ENCODE peak calls at places on chromosomes 5 and 9, in five cellular contexts. One of them, this sample, is unnamed.

GRCh38 chr9:133137451-133138231 is 16.6 kb upstream of the RALGDS start:
- DNase-seq in Peyer's patch: peak; percentile 52
- DNase-seq in neural progenitor cell: no peak
- DNase-seq in spleen: no peak
- DNase-seq in A549: no peak
- DNase-seq in this sample: no peak

GRCh38 chr5:73153513-73153912 is 19.5 kb upstream of the TMEM174 start:
- DNase-seq in spleen: no peak
- DNase-seq in Peyer's patch: no peak
- DNase-seq in A549: no peak
- DNase-seq in neural progenitor cell: no peak
- DNase-seq in this sample: no peak

GRCh38 chr9:22117511-22118388 is 108.6 kb upstream of the CDKN2B start:
- DNase-seq in spleen: no peak
- DNase-seq in neural progenitor cell: no peak
- DNase-seq in A549: no peak
- DNase-seq in Peyer's patch: peak; percentile 77
- DNase-seq in this sample: peak; percentile 70

GRCh38 chr5:56751914-56752313 is 63.4 kb upstream of the MAP3K1 start:
- DNase-seq in A549: no peak
- DNase-seq in neural progenitor cell: no peak
- DNase-seq in spleen: no peak
- DNase-seq in Peyer's patch: no peak
- DNase-seq in this sample: no peak

GRCh38 chr5:91380491-91381133 is 2.5 kb downstream of the ARRDC3 start:
- DNase-seq in Peyer's patch: peak; percentile 99
- DNase-seq in spleen: peak; percentile 100
- DNase-seq in A549: peak; percentile 85
- DNase-seq in neural progenitor cell: peak; percentile 99
- DNase-seq in this sample: peak; percentile 92

GRCh38 chr5:106397700-106398099 is 1273.0 kb downstream of the EFNA5 start:
- DNase-seq in Peyer's patch: no peak
- DNase-seq in spleen: no peak
- DNase-seq in A549: no peak
- DNase-seq in neural progenitor cell: no peak
- DNase-seq in this sample: peak; percentile 99

GRCh38 chr5:119078870-119079269 is 8.0 kb downstream of the DMXL1 start:
- DNase-seq in A549: no peak
- DNase-seq in spleen: no peak
- DNase-seq in neural progenitor cell: no peak
- DNase-seq in Peyer's patch: no peak
- DNase-seq in this sample: peak; percentile 34

GRCh38 chr5:10030219-10030831 is 219.4 kb downstream of the ATPSCKMT start:
- DNase-seq in spleen: no peak
- DNase-seq in neural progenitor cell: peak; percentile 59
- DNase-seq in Peyer's patch: no peak
- DNase-seq in A549: no peak
- DNase-seq in this sample: no peak

GRCh38 chr5:55004728-55005127 is 19.3 kb upstream of the GZMK start:
- DNase-seq in spleen: no peak
- DNase-seq in neural progenitor cell: no peak
- DNase-seq in A549: no peak
- DNase-seq in Peyer's patch: no peak
- DNase-seq in this sample: peak; percentile 55

GRCh38 chr9:20559236-20559896 is 62.9 kb downstream of the MLLT3 start:
- DNase-seq in Peyer's patch: no peak
- DNase-seq in spleen: no peak
- DNase-seq in A549: no peak
- DNase-seq in neural progenitor cell: no peak
- DNase-seq in this sample: peak; percentile 84

GRCh38 chr5:107982703-107983425 is 312.1 kb upstream of the EFNA5 start:
- DNase-seq in A549: no peak
- DNase-seq in Peyer's patch: no peak
- DNase-seq in spleen: no peak
- DNase-seq in neural progenitor cell: no peak
- DNase-seq in this sample: no peak

GRCh38 chr9:38288502-38288901 is 104.0 kb upstream of the ALDH1B1 start:
- DNase-seq in A549: no peak
- DNase-seq in neural progenitor cell: no peak
- DNase-seq in spleen: no peak
- DNase-seq in Peyer's patch: no peak
- DNase-seq in this sample: no peak

GRCh38 chr5:73619606-73620334 is 6.2 kb upstream of the ARHGEF28 start:
- DNase-seq in neural progenitor cell: no peak
- DNase-seq in Peyer's patch: no peak
- DNase-seq in A549: no peak
- DNase-seq in spleen: no peak
- DNase-seq in this sample: no peak

GRCh38 chr9:16180546-16180945 is 627.7 kb downstream of the CCDC171 start:
- DNase-seq in A549: no peak
- DNase-seq in spleen: no peak
- DNase-seq in neural progenitor cell: no peak
- DNase-seq in Peyer's patch: no peak
- DNase-seq in this sample: peak; percentile 81

GRCh38 chr5:75620184-75620959 is 9.1 kb downstream of the ANKDD1B start:
- DNase-seq in spleen: no peak
- DNase-seq in Peyer's patch: no peak
- DNase-seq in neural progenitor cell: no peak
- DNase-seq in A549: no peak
- DNase-seq in this sample: peak; percentile 49

GRCh38 chr5:660491-661030 is 32.6 kb downstream of the TPPP start:
- DNase-seq in A549: no peak
- DNase-seq in Peyer's patch: no peak
- DNase-seq in spleen: peak; percentile 58
- DNase-seq in neural progenitor cell: no peak
- DNase-seq in this sample: no peak

GRCh38 chr9:97387504-97387886 is 24.4 kb upstream of the TDRD7 start:
- DNase-seq in spleen: no peak
- DNase-seq in neural progenitor cell: no peak
- DNase-seq in A549: no peak
- DNase-seq in Peyer's patch: no peak
- DNase-seq in this sample: no peak

GRCh38 chr9:131432597-131433301 is 38.9 kb downstream of the PRRC2B start:
- DNase-seq in neural progenitor cell: no peak
- DNase-seq in spleen: peak; percentile 31
- DNase-seq in A549: no peak
- DNase-seq in Peyer's patch: no peak
- DNase-seq in this sample: peak; percentile 50

GRCh38 chr5:179334017-179334765 is 11.1 kb downstream of the ADAMTS2 start:
- DNase-seq in A549: no peak
- DNase-seq in neural progenitor cell: no peak
- DNase-seq in Peyer's patch: no peak
- DNase-seq in spleen: peak; percentile 23
- DNase-seq in this sample: no peak

GRCh38 chr5:67639311-67639710 is 442.7 kb upstream of the CD180 start:
- DNase-seq in neural progenitor cell: no peak
- DNase-seq in Peyer's patch: no peak
- DNase-seq in spleen: no peak
- DNase-seq in A549: no peak
- DNase-seq in this sample: no peak

GRCh38 chr9:11199335-11199734 is 586.5 kb upstream of the PTPRD start:
- DNase-seq in neural progenitor cell: peak; percentile 60
- DNase-seq in Peyer's patch: no peak
- DNase-seq in A549: no peak
- DNase-seq in spleen: peak; percentile 42
- DNase-seq in this sample: no peak

GRCh38 chr9:87327567-87328125 is 170.0 kb upstream of the DAPK1 start:
- DNase-seq in Peyer's patch: no peak
- DNase-seq in neural progenitor cell: no peak
- DNase-seq in spleen: no peak
- DNase-seq in A549: no peak
- DNase-seq in this sample: peak; percentile 42

GRCh38 chr5:75324791-75325190 is 12.2 kb upstream of the HMGCR start:
- DNase-seq in neural progenitor cell: no peak
- DNase-seq in spleen: no peak
- DNase-seq in Peyer's patch: no peak
- DNase-seq in A549: no peak
- DNase-seq in this sample: no peak

GRCh38 chr5:151222054-151222768 is 1.7 kb downstream of the CCDC69 start:
- DNase-seq in A549: no peak
- DNase-seq in Peyer's patch: no peak
- DNase-seq in neural progenitor cell: no peak
- DNase-seq in spleen: no peak
- DNase-seq in this sample: no peak

GRCh38 chr5:151224372-151224771 is 480 bp upstream of the CCDC69 start:
- DNase-seq in neural progenitor cell: no peak
- DNase-seq in Peyer's patch: no peak
- DNase-seq in spleen: no peak
- DNase-seq in A549: no peak
- DNase-seq in this sample: no peak

GRCh38 chr5:151223447-151224264 is at the start of gene CCDC69:
- DNase-seq in Peyer's patch: peak; percentile 76
- DNase-seq in spleen: peak; percentile 93
- DNase-seq in neural progenitor cell: peak; percentile 85
- DNase-seq in A549: peak; percentile 91
- DNase-seq in this sample: no peak

GRCh38 chr5:151221574-151221973 is 2.3 kb downstream of the CCDC69 start:
- DNase-seq in neural progenitor cell: no peak
- DNase-seq in spleen: no peak
- DNase-seq in Peyer's patch: no peak
- DNase-seq in A549: no peak
- DNase-seq in this sample: no peak

DNA sequence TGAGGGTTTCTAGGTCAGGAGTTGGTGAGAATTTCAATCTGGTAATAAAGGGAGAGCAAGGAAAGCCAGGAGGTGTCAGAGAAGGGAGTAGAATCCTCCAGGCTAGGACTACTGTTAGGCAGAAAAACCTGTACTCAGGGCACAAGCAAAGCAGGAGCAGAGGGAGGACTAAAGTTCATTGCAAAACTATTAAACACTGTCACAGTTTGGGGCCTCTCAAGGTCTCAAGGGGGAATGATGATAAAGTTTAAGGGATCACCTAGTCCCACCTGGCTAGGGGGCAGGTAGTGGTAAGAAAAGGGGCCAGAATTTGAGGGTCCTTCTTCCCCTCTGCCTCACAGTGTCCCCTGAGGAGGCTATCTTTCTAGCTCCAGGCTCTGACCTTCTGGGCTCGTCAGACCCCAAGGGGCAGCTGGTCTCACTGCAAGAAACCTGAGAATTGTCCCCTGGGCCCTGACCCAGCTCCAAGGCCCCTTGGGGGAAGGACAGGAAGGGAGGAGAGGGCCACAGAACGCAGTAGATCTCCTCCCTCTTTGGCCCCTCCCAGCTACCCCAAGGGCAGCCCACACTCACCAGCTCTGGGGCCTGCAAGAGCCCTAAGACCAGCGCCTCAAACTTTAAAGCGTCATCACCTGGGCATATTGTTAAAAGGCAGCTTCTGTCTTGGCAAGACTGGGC is 984 bp downstream of the CCDC69 start:
- DNase-seq in A549: no peak
- DNase-seq in Peyer's patch: no peak
- DNase-seq in neural progenitor cell: no peak
- DNase-seq in spleen: peak; percentile 92
- DNase-seq in this sample: no peak
- H3K27ac ChIP-seq in A549: no peak overlapping the region
- H3K27ac ChIP-seq in Peyer's patch: peak overlapping the region; percentile 84
- H3K27ac ChIP-seq in neural progenitor cell: no peak overlapping the region
- H3K27ac ChIP-seq in spleen: peak overlapping the region; percentile 96
- H3K27ac ChIP-seq in this sample: no peak overlapping the region

GRCh38 chr9:124222109-124222508 is 35.6 kb upstream of the NEK6 start:
- DNase-seq in Peyer's patch: no peak
- DNase-seq in spleen: peak; percentile 71
- DNase-seq in neural progenitor cell: no peak
- DNase-seq in A549: no peak
- DNase-seq in this sample: no peak

GRCh38 chr9:124220551-124221451 is 36.9 kb upstream of the NEK6 start:
- DNase-seq in A549: peak; percentile 50
- DNase-seq in Peyer's patch: peak; percentile 66
- DNase-seq in spleen: peak; percentile 57
- DNase-seq in neural progenitor cell: no peak
- DNase-seq in this sample: peak; percentile 18

GRCh38 chr9:124222918-124223720 is 34.6 kb upstream of the NEK6 start:
- DNase-seq in neural progenitor cell: no peak
- DNase-seq in spleen: peak; percentile 93
- DNase-seq in A549: no peak
- DNase-seq in Peyer's patch: peak; percentile 95
- DNase-seq in this sample: no peak

GRCh38 chr9:124219290-124219605 is 38.5 kb upstream of the NEK6 start:
- DNase-seq in neural progenitor cell: no peak
- DNase-seq in A549: no peak
- DNase-seq in Peyer's patch: no peak
- DNase-seq in spleen: peak; percentile 18
- DNase-seq in this sample: no peak

GRCh38 chr9:124221685-124222084 is 36.1 kb upstream of the NEK6 start:
- DNase-seq in neural progenitor cell: no peak
- DNase-seq in A549: no peak
- DNase-seq in Peyer's patch: no peak
- DNase-seq in spleen: peak; percentile 22
- DNase-seq in this sample: no peak
- H3K4me1 ChIP-seq in neural progenitor cell: no peaks in the 10 kb centered on the region
- H3K4me1 ChIP-seq in A549: peaks cover 34% of the 10 kb centered on the region
- H3K4me1 ChIP-seq in Peyer's patch: peaks cover 12% of the 10 kb centered on the region
- H3K4me1 ChIP-seq in spleen: peaks cover 72% of the 10 kb centered on the region
- H3K4me1 ChIP-seq in this sample: no peaks in the 10 kb centered on the region

DNA sequence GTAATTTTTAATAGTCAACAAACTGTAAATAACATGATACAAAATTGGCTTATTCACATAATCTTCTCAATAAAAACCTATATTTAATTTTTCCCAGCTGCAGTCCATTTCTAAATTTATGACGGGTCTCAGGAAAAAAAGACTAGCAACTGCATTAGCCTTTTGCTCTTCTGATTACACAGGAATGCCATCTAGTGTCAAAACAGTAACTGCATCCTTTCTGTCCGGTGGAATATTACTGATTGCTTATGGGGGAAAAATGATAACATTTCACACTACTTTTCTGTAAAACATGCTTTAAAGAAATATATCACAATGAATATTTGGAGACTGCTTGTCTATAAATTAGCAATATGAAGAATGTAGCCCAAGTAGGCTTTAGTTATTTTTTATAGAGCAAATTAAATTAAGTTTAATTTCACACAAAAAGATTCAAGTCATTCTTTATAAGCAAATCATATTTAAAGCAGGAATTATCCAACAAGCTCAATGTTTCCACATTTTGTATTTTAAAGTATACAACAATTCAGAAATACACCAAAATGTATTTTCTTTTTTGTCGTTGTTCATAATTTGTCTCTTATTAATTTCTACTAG is 534.7 kb downstream of the CDH10 start:
- DNase-seq in neural progenitor cell: peak; percentile 31
- DNase-seq in A549: peak; percentile 8
- DNase-seq in Peyer's patch: no peak
- DNase-seq in spleen: no peak
- DNase-seq in this sample: peak; percentile 24
- TF ChIP-seq CTCF in neural progenitor cell: peak; percentile 74
- TF ChIP-seq CTCF in A549: peak; percentile 59
- TF ChIP-seq CTCF in Peyer's patch: no peak
- TF ChIP-seq CTCF in spleen: no peak
- TF ChIP-seq CTCF in this sample: peak; percentile 83

DNA sequence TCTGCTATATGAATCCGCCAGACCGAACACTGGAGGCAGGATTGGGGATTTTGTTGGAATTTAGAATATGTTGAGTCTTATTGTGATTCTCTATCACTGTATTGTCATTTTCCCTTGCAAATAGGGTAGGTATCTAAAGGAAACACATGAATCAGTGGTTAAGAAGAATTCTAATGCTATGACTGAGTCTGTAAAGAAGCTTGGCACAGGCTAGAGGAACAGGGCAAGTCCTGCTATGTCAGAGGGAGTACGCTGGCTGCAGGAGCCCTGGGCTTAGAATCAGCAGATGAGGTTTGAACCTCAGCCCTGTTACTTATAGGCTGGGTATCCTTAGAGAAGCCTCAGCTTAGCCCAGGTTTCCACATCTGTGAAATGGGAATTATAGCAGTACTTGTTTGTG is 198.1 kb downstream of the NR3C1 start:
- DNase-seq in Peyer's patch: no peak
- DNase-seq in neural progenitor cell: no peak
- DNase-seq in spleen: no peak
- DNase-seq in A549: no peak
- DNase-seq in this sample: peak; percentile 99
- H3K27ac ChIP-seq in Peyer's patch: no peak overlapping the region
- H3K27ac ChIP-seq in neural progenitor cell: no peak overlapping the region
- H3K27ac ChIP-seq in spleen: no peak overlapping the region
- H3K27ac ChIP-seq in A549: peak overlapping the region; percentile 7
- H3K27ac ChIP-seq in this sample: peak overlapping the region; percentile 97

This sample was measured in foreskin keratinocyte.